ENCODE peak calls at places on chromosome 5, in seven cellular contexts. E, L, G, N, P, A and C are unnamed samples.

GRCh38 chr5:91296691-91297143 is 86.4 kb downstream of the ARRDC3 start:
- DNase-seq in E (no peak), G (no peak), P (no peak), A (no peak), L (no peak), N (no peak), C (no peak)

GRCh38 chr5:173032730-173033129 is 23.4 kb upstream of the CREBRF start:
- DNase-seq in L (no peak), E (no peak), N (no peak), P (no peak), A (no peak), G (no peak), C (no peak)

GRCh38 chr5:114360816-114361723 is 800 bp upstream of the KCNN2 start:
- DNase-seq in L (peak; percentile 72), G (no peak), A (peak; percentile 60), E (no peak), N (no peak), P (no peak), C (no peak)

GRCh38 chr5:96344678-96345612 is 88.1 kb downstream of the PCSK1 start:
- DNase-seq in L (no peak), E (peak; percentile 59), N (peak; percentile 45), A (peak; percentile 36), P (peak; percentile 54), G (peak; percentile 64), C (peak; percentile 44)

GRCh38 chr5:74766348-74766886 is 500 bp downstream of the GFM2 start:
- DNase-seq in A (peak; percentile 63), P (peak; percentile 41), E (no peak), N (peak; percentile 63), L (no peak), G (peak; percentile 19), C (peak; percentile 15)

GRCh38 chr5:125486634-125487033 is 740.2 kb upstream of the ZNF608 start:
- DNase-seq in N (no peak), L (no peak), E (no peak), G (no peak), P (no peak), A (no peak), C (no peak)

GRCh38 chr5:102762828-102763227 is 7.7 kb downstream of the PAM start:
- DNase-seq in L (no peak), A (no peak), G (no peak), E (no peak), N (no peak), P (no peak), C (no peak)

GRCh38 chr5:8386889-8387288 is 517.9 kb downstream of the MTRR start:
- DNase-seq in L (no peak), E (no peak), N (no peak), G (no peak), P (no peak), A (no peak), C (no peak)

GRCh38 chr5:56984445-56984844 is 32.5 kb upstream of the MIER3 start:
- DNase-seq in A (no peak), E (no peak), N (no peak), L (no peak), P (no peak), G (no peak), C (no peak)

GRCh38 chr5:125575561-125576504 is 829.4 kb upstream of the ZNF608 start:
- DNase-seq in A (peak; percentile 55), G (no peak), L (peak; percentile 1), E (no peak), P (no peak), N (no peak), C (peak; percentile 22)

GRCh38 chr5:991472-992267 is 16.9 kb upstream of the NKD2 start:
- DNase-seq in E (no peak), N (no peak), L (no peak), A (no peak), P (no peak), G (no peak), C (no peak)

GRCh38 chr5:35899805-35900204 is 38.6 kb downstream of the CAPSL start:
- DNase-seq in P (no peak), G (no peak), N (no peak), L (no peak), A (no peak), E (no peak), C (no peak)

GRCh38 chr5:98726258-98726657 is 47.2 kb upstream of the RGMB start:
- DNase-seq in A (no peak), N (no peak), G (no peak), L (no peak), E (no peak), P (no peak), C (no peak)
- TF ChIP-seq JUND in A (no peak), N (no peak), G (no peak), L (no peak), E (no peak), P (no peak), C (no peak)

GRCh38 chr5:144634138-144634537 is 463.5 kb downstream of the KCTD16 start:
- DNase-seq in L (no peak), E (no peak), A (no peak), G (no peak), N (no peak), P (no peak), C (no peak)

GRCh38 chr5:144644317-144644716 is 473.6 kb downstream of the KCTD16 start:
- DNase-seq in E (no peak), N (no peak), G (no peak), L (no peak), P (no peak), A (no peak), C (no peak)

DNA sequence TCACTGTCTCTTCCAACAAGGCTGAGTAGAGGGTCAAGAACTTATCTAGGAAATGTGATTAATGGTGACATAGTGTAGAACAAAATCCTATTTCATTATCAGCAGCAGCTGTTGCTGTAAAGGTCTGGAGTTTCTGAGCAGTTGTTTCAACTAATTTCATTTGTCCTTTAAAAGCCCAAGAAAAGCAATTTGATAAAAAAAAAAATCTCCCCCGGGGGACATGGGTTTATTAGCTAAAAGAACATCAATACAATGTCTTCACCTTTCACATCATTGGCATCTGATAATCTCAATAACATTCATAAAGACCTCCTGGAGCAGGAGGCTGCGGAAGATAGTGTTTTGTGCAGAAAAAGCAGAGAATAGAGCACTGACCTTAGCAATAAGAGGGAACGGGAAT is 468.1 kb downstream of the KCTD16 start:
- DNase-seq in A (peak; percentile 42), G (no peak), P (no peak), E (no peak), N (no peak), L (no peak), C (no peak)
- TF ChIP-seq JUND in A (no peak), G (no peak), P (no peak), E (no peak), N (no peak), L (no peak), C (no peak)

DNA sequence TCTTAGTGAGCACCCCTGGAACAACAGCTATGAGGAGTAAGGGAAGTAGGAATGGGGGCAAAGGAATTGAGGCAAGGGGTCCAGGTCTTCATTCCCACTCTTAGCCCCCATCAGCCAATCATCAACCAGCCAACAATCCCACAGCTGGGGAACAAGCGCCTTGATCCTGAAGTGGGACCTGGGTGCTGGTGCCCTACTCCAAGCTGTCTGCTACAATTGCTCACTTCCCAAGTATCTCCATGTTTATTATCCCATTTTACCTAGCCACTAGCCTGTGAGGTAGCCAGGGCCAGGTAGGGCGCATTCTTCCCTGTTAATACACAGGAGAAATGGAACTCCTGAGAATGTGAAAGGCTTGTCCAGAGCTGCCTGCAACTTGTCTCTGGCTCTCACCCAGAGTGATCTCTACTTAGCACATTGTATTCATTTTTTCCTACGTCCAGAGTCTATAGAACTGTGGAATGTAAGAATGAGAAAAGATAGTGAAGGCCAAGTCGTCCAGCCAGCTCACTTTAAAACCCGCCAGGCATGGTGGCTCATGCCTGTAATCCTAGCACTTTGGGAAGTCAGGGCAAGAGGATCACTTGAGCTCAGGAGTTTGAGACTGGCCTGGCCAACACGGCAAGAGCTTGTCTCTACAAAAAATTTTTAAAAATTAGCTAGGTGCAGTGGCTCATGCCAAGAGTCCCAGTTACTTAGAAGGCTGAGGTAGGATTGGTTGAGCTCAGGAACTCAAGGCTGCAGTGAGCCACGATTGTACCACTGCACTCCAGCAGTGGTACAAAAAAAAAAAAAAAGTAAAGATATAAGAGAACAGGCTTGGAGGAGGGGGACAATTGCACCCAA is 6.2 kb upstream of the DNAJC18 start:
- DNase-seq in G (no peak), P (no peak), L (no peak), N (no peak), A (no peak), E (no peak), C (peak; percentile 39)
- TF ChIP-seq JUND in G (no peak), P (no peak), L (no peak), N (no peak), A (no peak), E (no peak), C (no peak)

GRCh38 chr5:54115768-54116403 is 194.5 kb downstream of the ARL15 start:
- DNase-seq in P (no peak), L (no peak), N (no peak), E (no peak), A (peak; percentile 9), G (no peak), C (no peak)
- TF ChIP-seq JUND in P (no peak), L (no peak), N (no peak), E (no peak), A (no peak), G (no peak), C (no peak)

DNA sequence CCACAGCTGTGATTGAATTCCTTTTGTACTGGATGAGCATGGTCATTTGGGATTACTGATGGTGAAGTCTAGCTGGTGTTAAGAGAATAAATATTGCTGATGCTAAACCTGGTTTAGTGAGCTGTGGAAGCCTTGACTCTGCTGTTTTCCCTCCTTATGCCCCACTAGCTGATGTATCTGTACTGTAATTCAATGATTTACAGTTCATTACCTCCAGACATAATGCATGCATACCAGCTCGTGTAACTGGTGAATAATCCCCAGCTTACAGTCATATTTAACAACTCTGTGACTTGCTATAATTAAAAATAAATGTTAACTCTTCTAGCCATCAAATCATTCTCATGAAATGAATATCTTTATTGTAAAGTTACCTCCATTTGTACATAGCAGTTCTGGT is 1.7 kb upstream of the CMYA5 start:
- DNase-seq in E (no peak), G (no peak), A (no peak), L (no peak), N (no peak), P (no peak), C (no peak)
- TF ChIP-seq JUND in E (no peak), G (no peak), A (no peak), L (no peak), N (no peak), P (no peak), C (no peak)

DNA sequence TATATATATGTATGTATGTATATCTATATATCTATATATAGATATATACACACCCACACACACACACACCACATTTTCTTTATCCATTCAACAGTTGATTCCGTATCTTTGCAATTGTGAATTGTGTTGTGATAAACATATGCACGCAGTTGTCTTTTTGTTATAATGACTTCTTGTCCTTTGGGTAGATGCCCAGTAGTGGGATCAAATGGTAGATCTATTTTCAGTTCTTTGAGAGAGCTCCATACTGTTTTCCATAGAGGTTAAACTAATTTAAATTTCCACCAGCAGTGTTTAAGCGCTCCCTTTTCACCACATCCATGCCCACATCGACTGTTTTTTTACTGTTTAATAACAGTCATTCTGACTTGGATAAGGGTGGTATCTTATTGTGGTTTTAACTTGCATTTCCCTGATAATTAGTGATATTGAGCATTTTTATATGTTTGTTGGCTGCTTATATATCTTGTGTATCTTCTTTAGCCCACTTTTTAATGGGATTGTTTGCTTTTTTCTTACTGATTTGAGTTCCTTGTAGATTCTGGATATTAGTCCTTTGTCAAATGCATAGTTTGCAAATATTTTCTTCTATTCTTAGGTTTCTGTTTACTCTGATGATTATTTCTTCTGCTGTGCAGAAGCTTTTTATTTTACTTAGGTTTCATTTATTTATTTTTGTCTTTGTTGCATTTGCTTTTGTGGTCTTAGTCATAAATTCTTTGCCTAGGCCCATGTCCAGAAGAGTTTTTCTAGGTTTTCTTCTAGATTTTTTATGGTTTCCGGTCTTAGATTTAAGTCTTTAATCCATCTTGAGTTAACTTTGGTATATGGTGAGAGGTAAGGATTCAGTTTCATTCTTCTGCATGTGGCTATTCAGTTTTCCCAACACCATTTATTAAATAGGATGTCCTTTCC is 82.3 kb downstream of the SH3RF2 start:
- DNase-seq in L (no peak), N (no peak), G (no peak), P (no peak), A (no peak), E (no peak), C (no peak)
- TF ChIP-seq JUND in L (no peak), N (no peak), G (no peak), P (no peak), A (no peak), E (no peak), C (no peak)